ENCODE peak calls at places on chromosomes 5 and 9, in seven cellular contexts. H, F, W, L, O, N and S are unnamed samples.

GRCh38 chr9:16406536-16407225 is 463.8 kb downstream of the BNC2 start:
- DNase-seq in H (no peak), F (no peak), W (no peak), L (no peak), O (no peak), N (no peak), S (no peak)

GRCh38 chr5:180704362-180704761 is 35.5 kb downstream of the OR2Y1 start:
- DNase-seq in H (no peak), F (no peak), W (no peak), L (no peak), O (peak), N (no peak), S (peak)

GRCh38 chr9:98842510-98842909 is 35.0 kb downstream of the GALNT12 start:
- DNase-seq in H (no peak), F (no peak), W (no peak), L (no peak), O (no peak), N (no peak), S (no peak)

GRCh38 chr5:151578326-151579025 is 12.7 kb downstream of the FAT2 start:
- DNase-seq in H (no peak), F (no peak), W (no peak), L (no peak), O (no peak), N (no peak), S (no peak)

GRCh38 chr9:91162311-91162710 is 199.4 kb downstream of the AUH start:
- DNase-seq in H (no peak), F (no peak), W (no peak), L (no peak), O (no peak), N (no peak), S (peak)

GRCh38 chr9:81431662-81432061 is 257.7 kb downstream of the TLE1 start:
- DNase-seq in H (no peak), F (no peak), W (peak), L (peak), O (no peak), N (no peak), S (peak)

GRCh38 chr9:113568481-113569321 is 105.2 kb downstream of the RGS3 start:
- DNase-seq in H (no peak), F (peak), W (no peak), L (no peak), O (no peak), N (no peak), S (peak)

GRCh38 chr9:126303488-126303887 is 23.1 kb upstream of the MVB12B start:
- DNase-seq in H (no peak), F (no peak), W (peak), L (no peak), O (no peak), N (peak), S (no peak)

GRCh38 chr9:70105142-70105541 is 61.5 kb downstream of the MAMDC2 start:
- DNase-seq in H (no peak), F (peak), W (no peak), L (no peak), O (no peak), N (no peak), S (no peak)

GRCh38 chr9:114228034-114228808 is 72.9 kb downstream of the COL27A1 start:
- DNase-seq in H (no peak), F (no peak), W (no peak), L (no peak), O (no peak), N (no peak), S (no peak)

GRCh38 chr5:95794070-95794516 is 28.4 kb downstream of the GLRX start:
- DNase-seq in H (no peak), F (no peak), W (no peak), L (peak), O (no peak), N (no peak), S (no peak)

GRCh38 chr5:96657068-96657467 is 5.1 kb upstream of the CAST start:
- DNase-seq in H (no peak), F (no peak), W (no peak), L (peak), O (peak), N (no peak), S (peak)

GRCh38 chr9:92668746-92669526 is 995 bp downstream of the IPPK start:
- DNase-seq in H (no peak), F (peak), W (peak), L (peak), O (no peak), N (peak), S (peak)

GRCh38 chr5:88396635-88397285 is 128.1 kb upstream of the TMEM161B start:
- DNase-seq in H (no peak), F (no peak), W (no peak), L (no peak), O (no peak), N (peak), S (no peak)

GRCh38 chr9:120913673-120914266 is 12.8 kb downstream of the TRAF1 start:
- DNase-seq in H (no peak), F (no peak), W (no peak), L (no peak), O (no peak), N (peak), S (no peak)

GRCh38 chr5:170857066-170857465 is 4.8 kb upstream of the RANBP17 start:
- DNase-seq in H (no peak), F (no peak), W (no peak), L (no peak), O (no peak), N (no peak), S (no peak)

GRCh38 chr5:124816381-124816780 is 69.9 kb upstream of the ZNF608 start:
- DNase-seq in H (no peak), F (no peak), W (no peak), L (no peak), O (no peak), N (no peak), S (peak)

GRCh38 chr5:7779019-7779662 is 71.8 kb downstream of the CFAP90 start:
- DNase-seq in H (no peak), F (no peak), W (no peak), L (no peak), O (no peak), N (no peak), S (peak)

GRCh38 chr9:20321683-20322082 is 300.6 kb downstream of the MLLT3 start:
- DNase-seq in H (no peak), F (no peak), W (no peak), L (no peak), O (no peak), N (no peak), S (peak)